ENCODE peak calls at places on chromosomes 7 and 10, in seven cellular contexts. One of them, this sample, is unnamed.

GRCh38 chr7:140924019-140924820 is 509 bp downstream of the BRAF start:
- DNase-seq in suprapubic skin: peak; percentile 82
- DNase-seq in neural crest cell: peak; percentile 68
- DNase-seq in left ventricle myocardium inferior: peak; percentile 81
- DNase-seq in psoas muscle: peak; percentile 76
- DNase-seq in coronary artery: peak; percentile 83
- DNase-seq in kidney: peak; percentile 94
- DNase-seq in this sample: peak; percentile 82

GRCh38 chr7:2596636-2597635 is 34.9 kb upstream of the TTYH3 start:
- DNase-seq in kidney: peak; percentile 72
- DNase-seq in suprapubic skin: no peak
- DNase-seq in left ventricle myocardium inferior: no peak
- DNase-seq in coronary artery: no peak
- DNase-seq in psoas muscle: no peak
- DNase-seq in neural crest cell: no peak
- DNase-seq in this sample: no peak

GRCh38 chr10:118698421-118698820 is 56.3 kb downstream of the CACUL1 start:
- DNase-seq in kidney: no peak
- DNase-seq in psoas muscle: no peak
- DNase-seq in coronary artery: no peak
- DNase-seq in suprapubic skin: no peak
- DNase-seq in neural crest cell: no peak
- DNase-seq in left ventricle myocardium inferior: no peak
- DNase-seq in this sample: peak; percentile 94

GRCh38 chr10:132521466-132522102 is 16.0 kb upstream of the INPP5A start:
- DNase-seq in coronary artery: no peak
- DNase-seq in kidney: peak; percentile 67
- DNase-seq in left ventricle myocardium inferior: no peak
- DNase-seq in suprapubic skin: peak; percentile 53
- DNase-seq in psoas muscle: no peak
- DNase-seq in neural crest cell: no peak
- DNase-seq in this sample: no peak

GRCh38 chr10:110416776-110417732 is 80.7 kb upstream of the DUSP5 start:
- DNase-seq in psoas muscle: no peak
- DNase-seq in left ventricle myocardium inferior: no peak
- DNase-seq in neural crest cell: no peak
- DNase-seq in suprapubic skin: no peak
- DNase-seq in coronary artery: no peak
- DNase-seq in kidney: no peak
- DNase-seq in this sample: peak; percentile 20

GRCh38 chr10:91350651-91351081 is 59.5 kb upstream of the HECTD2 start:
- DNase-seq in neural crest cell: no peak
- DNase-seq in kidney: no peak
- DNase-seq in left ventricle myocardium inferior: no peak
- DNase-seq in suprapubic skin: no peak
- DNase-seq in coronary artery: no peak
- DNase-seq in psoas muscle: no peak
- DNase-seq in this sample: no peak

GRCh38 chr7:151249034-151249731 is 689 bp upstream of the SMARCD3 start:
- DNase-seq in coronary artery: peak; percentile 94
- DNase-seq in suprapubic skin: peak; percentile 83
- DNase-seq in left ventricle myocardium inferior: peak; percentile 72
- DNase-seq in psoas muscle: peak; percentile 75
- DNase-seq in neural crest cell: peak; percentile 29
- DNase-seq in kidney: no peak
- DNase-seq in this sample: peak; percentile 49

GRCh38 chr7:134811798-134812197 is 32.4 kb downstream of the CALD1 start:
- DNase-seq in coronary artery: no peak
- DNase-seq in suprapubic skin: no peak
- DNase-seq in kidney: no peak
- DNase-seq in neural crest cell: no peak
- DNase-seq in left ventricle myocardium inferior: no peak
- DNase-seq in psoas muscle: no peak
- DNase-seq in this sample: no peak

GRCh38 chr7:2698581-2699288 is 10.7 kb downstream of the AMZ1 start:
- DNase-seq in left ventricle myocardium inferior: no peak
- DNase-seq in coronary artery: no peak
- DNase-seq in psoas muscle: no peak
- DNase-seq in neural crest cell: no peak
- DNase-seq in kidney: no peak
- DNase-seq in suprapubic skin: no peak
- DNase-seq in this sample: peak; percentile 94

GRCh38 chr7:138748666-138749065 is 47.5 kb upstream of the SVOPL start:
- DNase-seq in suprapubic skin: no peak
- DNase-seq in kidney: no peak
- DNase-seq in left ventricle myocardium inferior: no peak
- DNase-seq in coronary artery: no peak
- DNase-seq in psoas muscle: no peak
- DNase-seq in neural crest cell: no peak
- DNase-seq in this sample: no peak

GRCh38 chr10:43105119-43105792 is 28.4 kb downstream of the RET start:
- DNase-seq in coronary artery: peak; percentile 84
- DNase-seq in left ventricle myocardium inferior: peak; percentile 77
- DNase-seq in neural crest cell: peak; percentile 84
- DNase-seq in psoas muscle: peak; percentile 80
- DNase-seq in suprapubic skin: peak; percentile 85
- DNase-seq in kidney: peak; percentile 90
- DNase-seq in this sample: peak; percentile 85

GRCh38 chr10:43099928-43100327 is 23.1 kb downstream of the RET start:
- DNase-seq in psoas muscle: no peak
- DNase-seq in suprapubic skin: no peak
- DNase-seq in coronary artery: no peak
- DNase-seq in kidney: no peak
- DNase-seq in left ventricle myocardium inferior: no peak
- DNase-seq in neural crest cell: no peak
- DNase-seq in this sample: no peak

GRCh38 chr10:43102063-43102828 is 25.4 kb downstream of the RET start:
- DNase-seq in suprapubic skin: no peak
- DNase-seq in coronary artery: no peak
- DNase-seq in psoas muscle: no peak
- DNase-seq in kidney: no peak
- DNase-seq in neural crest cell: no peak
- DNase-seq in left ventricle myocardium inferior: no peak
- DNase-seq in this sample: no peak

GRCh38 chr10:43105793-43106158 is 28.9 kb downstream of the RET start:
- DNase-seq in left ventricle myocardium inferior: no peak
- DNase-seq in kidney: no peak
- DNase-seq in psoas muscle: no peak
- DNase-seq in suprapubic skin: no peak
- DNase-seq in coronary artery: no peak
- DNase-seq in neural crest cell: no peak
- DNase-seq in this sample: no peak

GRCh38 chr10:43100366-43100765 is 23.5 kb downstream of the RET start:
- DNase-seq in suprapubic skin: no peak
- DNase-seq in kidney: no peak
- DNase-seq in coronary artery: no peak
- DNase-seq in neural crest cell: no peak
- DNase-seq in psoas muscle: no peak
- DNase-seq in left ventricle myocardium inferior: no peak
- DNase-seq in this sample: no peak
- TF ChIP-seq CTCF in suprapubic skin: no peak
- TF ChIP-seq CTCF in kidney: no peak
- TF ChIP-seq CTCF in coronary artery: no peak
- TF ChIP-seq CTCF in neural crest cell: no peak
- TF ChIP-seq CTCF in psoas muscle: no peak
- TF ChIP-seq CTCF in left ventricle myocardium inferior: no peak
- TF ChIP-seq CTCF in this sample: no peak

DNA sequence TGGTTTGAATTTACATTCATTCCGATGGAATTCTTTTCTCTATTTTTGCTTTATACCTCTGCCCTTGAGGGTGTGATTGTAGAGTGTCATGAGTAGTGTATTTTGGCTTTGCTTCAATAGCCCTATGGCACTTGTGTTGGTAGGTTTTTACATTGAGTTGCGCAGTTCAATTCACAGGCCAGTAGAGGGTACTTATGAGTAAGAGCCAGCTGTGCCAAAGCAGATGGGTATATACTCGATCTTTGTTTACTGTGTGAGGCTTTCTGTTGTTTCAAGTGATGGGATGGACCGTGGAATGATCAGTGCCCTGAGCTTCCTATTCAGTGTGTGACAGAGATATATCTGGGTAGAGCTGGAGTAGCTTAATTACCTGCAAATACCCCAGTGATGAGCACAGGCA is 4.3 kb upstream of the AKR1C3 start:
- DNase-seq in psoas muscle: no peak
- DNase-seq in left ventricle myocardium inferior: no peak
- DNase-seq in kidney: no peak
- DNase-seq in neural crest cell: no peak
- DNase-seq in suprapubic skin: no peak
- DNase-seq in coronary artery: no peak
- DNase-seq in this sample: peak; percentile 8
- TF ChIP-seq CTCF in psoas muscle: no peak
- TF ChIP-seq CTCF in left ventricle myocardium inferior: peak; percentile 15
- TF ChIP-seq CTCF in kidney: no peak
- TF ChIP-seq CTCF in neural crest cell: no peak
- TF ChIP-seq CTCF in suprapubic skin: no peak
- TF ChIP-seq CTCF in coronary artery: no peak
- TF ChIP-seq CTCF in this sample: peak; percentile 38

GRCh38 chr10:120480065-120480600 is 23.1 kb downstream of the PLPP4 start:
- DNase-seq in suprapubic skin: no peak
- DNase-seq in psoas muscle: no peak
- DNase-seq in coronary artery: peak; percentile 19
- DNase-seq in left ventricle myocardium inferior: no peak
- DNase-seq in neural crest cell: no peak
- DNase-seq in kidney: no peak
- DNase-seq in this sample: no peak
- TF ChIP-seq CTCF in suprapubic skin: no peak
- TF ChIP-seq CTCF in psoas muscle: no peak
- TF ChIP-seq CTCF in coronary artery: no peak
- TF ChIP-seq CTCF in left ventricle myocardium inferior: no peak
- TF ChIP-seq CTCF in neural crest cell: peak; percentile 20
- TF ChIP-seq CTCF in kidney: no peak
- TF ChIP-seq CTCF in this sample: no peak

GRCh38 chr7:128031901-128032604 is 816 bp upstream of the LRRC4 start:
- DNase-seq in neural crest cell: peak; percentile 55
- DNase-seq in coronary artery: no peak
- DNase-seq in psoas muscle: peak; percentile 56
- DNase-seq in suprapubic skin: no peak
- DNase-seq in kidney: peak; percentile 73
- DNase-seq in left ventricle myocardium inferior: peak; percentile 33
- DNase-seq in this sample: peak; percentile 76
- TF ChIP-seq CTCF in neural crest cell: peak; percentile 45
- TF ChIP-seq CTCF in coronary artery: no peak
- TF ChIP-seq CTCF in psoas muscle: peak; percentile 39
- TF ChIP-seq CTCF in suprapubic skin: peak; percentile 21
- TF ChIP-seq CTCF in kidney: no peak
- TF ChIP-seq CTCF in left ventricle myocardium inferior: peak; percentile 47
- TF ChIP-seq CTCF in this sample: peak; percentile 27

GRCh38 chr7:118872568-118872967 is 648.1 kb downstream of the ANKRD7 start:
- DNase-seq in psoas muscle: no peak
- DNase-seq in kidney: no peak
- DNase-seq in coronary artery: no peak
- DNase-seq in suprapubic skin: no peak
- DNase-seq in neural crest cell: no peak
- DNase-seq in left ventricle myocardium inferior: no peak
- DNase-seq in this sample: no peak

GRCh38 chr7:118867860-118868259 is 643.4 kb downstream of the ANKRD7 start:
- DNase-seq in neural crest cell: no peak
- DNase-seq in coronary artery: no peak
- DNase-seq in kidney: no peak
- DNase-seq in left ventricle myocardium inferior: no peak
- DNase-seq in suprapubic skin: no peak
- DNase-seq in psoas muscle: no peak
- DNase-seq in this sample: no peak

GRCh38 chr7:118870187-118870586 is 645.7 kb downstream of the ANKRD7 start:
- DNase-seq in coronary artery: no peak
- DNase-seq in neural crest cell: no peak
- DNase-seq in kidney: no peak
- DNase-seq in left ventricle myocardium inferior: no peak
- DNase-seq in suprapubic skin: no peak
- DNase-seq in psoas muscle: no peak
- DNase-seq in this sample: no peak
- TF ChIP-seq CTCF in coronary artery: no peak
- TF ChIP-seq CTCF in neural crest cell: peak; percentile 47
- TF ChIP-seq CTCF in kidney: peak; percentile 22
- TF ChIP-seq CTCF in left ventricle myocardium inferior: no peak
- TF ChIP-seq CTCF in suprapubic skin: no peak
- TF ChIP-seq CTCF in psoas muscle: no peak
- TF ChIP-seq CTCF in this sample: no peak

DNA sequence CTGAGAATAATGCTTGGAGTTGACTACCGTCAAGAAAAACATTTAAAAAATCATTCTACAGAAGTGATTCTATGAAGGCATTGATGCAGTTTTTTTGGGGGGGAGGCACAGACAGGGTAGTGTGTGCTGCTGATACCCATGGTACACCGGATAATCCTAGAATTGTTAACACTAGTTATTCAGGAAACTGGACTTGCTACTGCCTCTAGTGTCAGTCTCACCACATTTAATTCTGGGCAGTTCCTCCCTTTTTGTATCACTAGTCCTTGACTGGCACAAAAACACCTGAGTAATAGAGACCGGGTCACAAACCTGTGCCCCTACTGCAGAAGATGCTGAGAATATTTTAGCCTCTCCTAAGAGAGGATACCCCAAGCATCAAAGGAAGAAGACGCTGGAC is 13.0 kb upstream of the TCAF1 start:
- DNase-seq in neural crest cell: no peak
- DNase-seq in coronary artery: no peak
- DNase-seq in left ventricle myocardium inferior: no peak
- DNase-seq in suprapubic skin: no peak
- DNase-seq in psoas muscle: no peak
- DNase-seq in kidney: no peak
- DNase-seq in this sample: no peak
- TF ChIP-seq CTCF in neural crest cell: no peak
- TF ChIP-seq CTCF in coronary artery: no peak
- TF ChIP-seq CTCF in left ventricle myocardium inferior: no peak
- TF ChIP-seq CTCF in suprapubic skin: no peak
- TF ChIP-seq CTCF in psoas muscle: no peak
- TF ChIP-seq CTCF in kidney: no peak
- TF ChIP-seq CTCF in this sample: no peak

GRCh38 chr10:18551473-18551872 is 99.9 kb downstream of the NSUN6 start:
- DNase-seq in coronary artery: no peak
- DNase-seq in psoas muscle: no peak
- DNase-seq in left ventricle myocardium inferior: no peak
- DNase-seq in neural crest cell: no peak
- DNase-seq in suprapubic skin: no peak
- DNase-seq in kidney: no peak
- DNase-seq in this sample: no peak
- TF ChIP-seq CTCF in coronary artery: no peak
- TF ChIP-seq CTCF in psoas muscle: no peak
- TF ChIP-seq CTCF in left ventricle myocardium inferior: no peak
- TF ChIP-seq CTCF in neural crest cell: no peak
- TF ChIP-seq CTCF in suprapubic skin: no peak
- TF ChIP-seq CTCF in kidney: no peak
- TF ChIP-seq CTCF in this sample: no peak

GRCh38 chr7:100600222-100601038 is 1.7 kb upstream of the PCOLCE start:
- DNase-seq in left ventricle myocardium inferior: no peak
- DNase-seq in suprapubic skin: no peak
- DNase-seq in psoas muscle: no peak
- DNase-seq in kidney: no peak
- DNase-seq in coronary artery: no peak
- DNase-seq in neural crest cell: no peak
- DNase-seq in this sample: no peak
- TF ChIP-seq CTCF in left ventricle myocardium inferior: no peak
- TF ChIP-seq CTCF in suprapubic skin: no peak
- TF ChIP-seq CTCF in psoas muscle: no peak
- TF ChIP-seq CTCF in kidney: no peak
- TF ChIP-seq CTCF in coronary artery: no peak
- TF ChIP-seq CTCF in neural crest cell: no peak
- TF ChIP-seq CTCF in this sample: no peak

This sample was measured in activated CD8-positive, alpha-beta T cell treated with anti-CD3 and anti-CD28 coated beads for 36 hours.